ENCODE peak calls at places on chromosomes 5 and 9, in ten cellular contexts. D, N, O, Z, A, M, R, P, Q and I are unnamed samples. For H3K4me1, the result is how much of the 10 kb centered on the place peaks cover.

GRCh38 chr9:106621299-106621920 is 241.6 kb upstream of the ZNF462 start:
- DNase-seq in D (no peak), N (no peak), O (no peak), Z (no peak), A (no peak), M (no peak), R (no peak), P (no peak), Q (no peak), I (no peak)

GRCh38 chr5:172903790-172904189 is 55.4 kb upstream of the RPL26L1 start:
- DNase-seq in D (peak), N (peak), O (no peak), Z (peak), A (peak), M (peak), R (peak), P (peak), Q (peak), I (no peak)

GRCh38 chr9:69865986-69866385 is 45.4 kb downstream of the CFAP95 start:
- DNase-seq in D (no peak), N (no peak), O (no peak), Z (no peak), A (no peak), M (no peak), R (peak), P (no peak), Q (no peak), I (no peak)

GRCh38 chr5:57175586-57175985 is 1.7 kb downstream of the GPBP1 start:
- DNase-seq in D (no peak), N (peak), O (peak), Z (peak), A (no peak), M (no peak), R (no peak), P (no peak), Q (peak), I (peak)

GRCh38 chr9:29514336-29514735 is 1941.1 kb upstream of the C9orf72 start:
- DNase-seq in D (no peak), N (no peak), O (no peak), Z (no peak), A (peak), M (no peak), R (no peak), P (no peak), Q (peak), I (no peak)

GRCh38 chr5:16934123-16934522 is 2.0 kb downstream of the MYO10 start:
- DNase-seq in D (peak), N (peak), O (peak), Z (peak), A (peak), M (no peak), R (peak), P (peak), Q (peak), I (no peak)

GRCh38 chr5:178551059-178551458 is 39.1 kb downstream of the COL23A1 start:
- DNase-seq in D (no peak), N (peak), O (peak), Z (peak), A (peak), M (no peak), R (peak), P (peak), Q (no peak), I (peak)

GRCh38 chr5:10987881-10988504 is 227.0 kb upstream of the DAP start:
- DNase-seq in D (peak), N (no peak), O (peak), Z (peak), A (peak), M (no peak), R (no peak), P (peak), Q (peak), I (peak)

GRCh38 chr5:435961-436640 is 6.9 kb upstream of the EXOC3 start:
- DNase-seq in D (no peak), N (peak), O (no peak), Z (peak), A (peak), M (peak), R (peak), P (peak), Q (no peak), I (no peak)

GRCh38 chr5:56951131-56951945 is 585 bp downstream of the MIER3 start:
- DNase-seq in D (peak), N (peak), O (peak), Z (peak), A (peak), M (no peak), R (no peak), P (no peak), Q (peak), I (peak)

GRCh38 chr5:180070726-180071417 is 687 bp downstream of the RNF130 start:
- DNase-seq in D (no peak), N (peak), O (no peak), Z (peak), A (peak), M (no peak), R (peak), P (peak), Q (peak), I (peak)

GRCh38 chr9:136082496-136083361 is 12.4 kb downstream of the NACC2 start:
- DNase-seq in D (peak), N (peak), O (no peak), Z (no peak), A (no peak), M (peak), R (no peak), P (no peak), Q (no peak), I (no peak)
- H3K4me1 ChIP-seq in D (under half), N (under half), O (under half), Z (under half), A (under half), M (under half), R (under half), P (under half), Q (under half), I (under half)

GRCh38 chr9:104875320-104875719 is 52.6 kb downstream of the ABCA1 start:
- DNase-seq in D (no peak), N (no peak), O (no peak), Z (no peak), A (no peak), M (no peak), R (no peak), P (no peak), Q (no peak), I (no peak)

GRCh38 chr9:104876587-104876986 is 51.4 kb downstream of the ABCA1 start:
- DNase-seq in D (no peak), N (no peak), O (no peak), Z (no peak), A (no peak), M (no peak), R (no peak), P (no peak), Q (no peak), I (no peak)

GRCh38 chr9:104875897-104876296 is 52.1 kb downstream of the ABCA1 start:
- DNase-seq in D (no peak), N (no peak), O (no peak), Z (no peak), A (no peak), M (no peak), R (no peak), P (no peak), Q (no peak), I (no peak)

GRCh38 chr9:104871961-104872527 is 55.9 kb downstream of the ABCA1 start:
- DNase-seq in D (no peak), N (no peak), O (no peak), Z (no peak), A (no peak), M (no peak), R (no peak), P (peak), Q (no peak), I (no peak)

DNA sequence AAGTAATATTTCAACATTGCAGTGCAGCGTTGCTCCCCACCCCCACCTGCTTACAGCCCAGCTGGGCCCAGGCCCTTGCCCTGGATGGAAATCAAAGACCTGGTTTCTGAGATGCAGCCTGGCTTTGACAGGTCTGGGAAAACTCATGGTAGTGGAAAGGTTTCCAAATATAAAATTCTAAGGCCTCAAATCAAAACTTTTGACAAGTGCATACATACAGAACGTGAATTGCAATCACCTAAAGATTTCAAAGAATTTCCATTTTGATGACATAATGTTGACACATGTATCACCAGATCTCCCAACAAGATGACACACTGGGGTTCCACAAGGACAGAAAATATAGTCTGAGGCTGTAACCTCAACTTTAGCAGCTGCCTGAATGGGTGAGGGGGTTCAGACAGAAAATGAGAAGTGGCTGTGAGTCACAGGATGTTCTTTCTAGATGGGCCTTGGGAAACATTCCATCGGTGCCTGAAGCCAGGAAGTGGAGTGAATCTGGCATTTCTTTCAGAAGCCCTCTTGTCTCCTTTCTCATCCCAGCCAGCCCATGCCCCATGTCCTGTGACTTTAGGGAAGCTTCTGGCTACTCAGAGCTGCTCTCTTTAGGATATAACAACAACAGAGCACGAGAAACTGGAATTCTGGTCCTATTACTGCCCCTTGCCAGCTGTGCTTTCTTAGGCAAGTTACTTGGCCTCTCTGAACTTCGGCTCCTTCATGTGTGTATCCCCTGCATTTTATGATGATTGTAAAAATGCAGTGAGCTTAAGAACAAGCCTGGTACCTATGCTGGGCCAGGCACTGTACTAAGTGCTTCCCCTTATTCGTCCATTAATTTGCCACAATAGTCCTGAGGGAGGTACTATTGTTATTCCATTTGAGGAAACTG is 54.8 kb downstream of the ABCA1 start:
- DNase-seq in D (no peak), N (peak), O (no peak), Z (no peak), A (peak), M (peak), R (peak), P (peak), Q (peak), I (no peak)
- H3K27ac ChIP-seq in D (no peak), N (peak), O (no peak), Z (no peak), A (peak), M (peak), R (peak), P (peak), Q (peak), I (no peak)

GRCh38 chr5:175797521-175798038 is 73.8 kb upstream of the CPLX2 start:
- DNase-seq in D (no peak), N (peak), O (no peak), Z (no peak), A (peak), M (no peak), R (no peak), P (peak), Q (no peak), I (no peak)
- H3K4me1 ChIP-seq in D (under half), N (under half), O (under half), Z (under half), A (under half), M (under half), R (under half), P (under half), Q (under half), I (under half)

GRCh38 chr9:132896264-132896663 is 17.6 kb downstream of the SPACA9 start:
- DNase-seq in D (no peak), N (no peak), O (no peak), Z (no peak), A (no peak), M (no peak), R (no peak), P (no peak), Q (no peak), I (no peak)

GRCh38 chr9:132894343-132894742 is 15.6 kb downstream of the SPACA9 start:
- DNase-seq in D (no peak), N (no peak), O (no peak), Z (no peak), A (no peak), M (no peak), R (no peak), P (peak), Q (peak), I (no peak)

GRCh38 chr9:132898043-132898442 is 19.3 kb downstream of the SPACA9 start:
- DNase-seq in D (no peak), N (no peak), O (no peak), Z (no peak), A (no peak), M (no peak), R (no peak), P (no peak), Q (no peak), I (no peak)

GRCh38 chr9:132894857-132895846 is 16.5 kb downstream of the SPACA9 start:
- DNase-seq in D (no peak), N (no peak), O (no peak), Z (no peak), A (no peak), M (no peak), R (no peak), P (peak), Q (no peak), I (no peak)

GRCh38 chr9:132896906-132897305 is 18.2 kb downstream of the SPACA9 start:
- DNase-seq in D (no peak), N (no peak), O (no peak), Z (no peak), A (no peak), M (no peak), R (peak), P (no peak), Q (no peak), I (no peak)
- H3K27ac ChIP-seq in D (peak), N (no peak), O (no peak), Z (no peak), A (no peak), M (no peak), R (no peak), P (no peak), Q (no peak), I (no peak)